ENCODE peak calls at places on chromosomes 16 and 17, in five cellular contexts. Z is tibial artery; R is stimulated activated CD4-positive, alpha-beta T cell treated with anti-CD3 and anti-CD28 coated beads, Interleukin-1b, Interleukin-23, amount 100 ng/mL, for 4 hours; Y is posterior cingulate gyrus; X is B cell. F is an unnamed sample.
A peak's percentile ranks its signal among the peaks of the same experiment; 100 is the strongest.

GRCh38 chr17:80443498-80443897 is 28.5 kb downstream of the ENDOV start:
- DNase-seq in Z (no peak), R (no peak), Y (no peak), X (no peak), F (no peak)

GRCh38 chr17:17140590-17140980 is 65.5 kb downstream of the PLD6 start:
- DNase-seq in Z (no peak), R (no peak), Y (peak; percentile 57), X (no peak), F (no peak)

GRCh38 chr17:82666931-82667667 is 18.9 kb upstream of the WDR45B start:
- DNase-seq in Z (no peak), R (no peak), Y (peak; percentile 82), X (no peak), F (no peak)

GRCh38 chr17:17830740-17831207 is 6.0 kb downstream of the SREBF1 start:
- DNase-seq in Z (no peak), R (no peak), Y (no peak), X (no peak), F (no peak)

GRCh38 chr16:83995756-83996155 is 27.7 kb downstream of the NECAB2 start:
- DNase-seq in Z (no peak), R (no peak), Y (peak; percentile 94), X (no peak), F (no peak)

GRCh38 chr17:50064253-50064991 is 8.5 kb downstream of the ITGA3 start:
- DNase-seq in Z (peak; percentile 69), R (no peak), Y (peak; percentile 93), X (no peak), F (peak; percentile 94)

GRCh38 chr16:2296662-2297505 is 29.0 kb upstream of the RNPS1 start:
- DNase-seq in Z (no peak), R (no peak), Y (no peak), X (no peak), F (no peak)

GRCh38 chr17:66720027-66720426 is 114.9 kb upstream of the CACNG5 start:
- DNase-seq in Z (no peak), R (no peak), Y (no peak), X (no peak), F (peak; percentile 62)

GRCh38 chr16:73956592-73957495 is 339.8 kb upstream of the PSMD7 start:
- DNase-seq in Z (peak; percentile 58), R (no peak), Y (no peak), X (peak; percentile 19), F (no peak)

GRCh38 chr17:30095507-30096244 is 20.9 kb upstream of the NSRP1 start:
- DNase-seq in Z (no peak), R (no peak), Y (no peak), X (no peak), F (no peak)

GRCh38 chr16:51951668-51952298 is 595.2 kb downstream of the TOX3 start:
- DNase-seq in Z (no peak), R (no peak), Y (no peak), X (no peak), F (no peak)

GRCh38 chr17:12395733-12396354 is 269.8 kb upstream of the MYOCD start:
- DNase-seq in Z (no peak), R (no peak), Y (no peak), X (no peak), F (no peak)

GRCh38 chr17:55577011-55577586 is 65.8 kb upstream of the SMIM36 start:
- DNase-seq in Z (peak; percentile 68), R (peak; percentile 5), Y (no peak), X (no peak), F (peak; percentile 86)

GRCh38 chr17:43027091-43028032 is 2.3 kb downstream of the RND2 start:
- DNase-seq in Z (no peak), R (no peak), Y (peak; percentile 54), X (no peak), F (no peak)

GRCh38 chr17:47072881-47073280 is 93.8 kb upstream of the RPRML start:
- DNase-seq in Z (peak; percentile 42), R (no peak), Y (no peak), X (no peak), F (no peak)

GRCh38 chr17:62882878-62883277 is 74.8 kb upstream of the MARCHF10 start:
- DNase-seq in Z (no peak), R (no peak), Y (no peak), X (no peak), F (no peak)

GRCh38 chr17:11779906-11780305 is 181.6 kb downstream of the DNAH9 start:
- DNase-seq in Z (no peak), R (no peak), Y (no peak), X (no peak), F (no peak)

GRCh38 chr16:10609410-10609774 is 29.0 kb upstream of the EMP2 start:
- DNase-seq in Z (no peak), R (no peak), Y (no peak), X (no peak), F (no peak)

GRCh38 chr17:13230350-13230900 is 212.6 kb upstream of the ELAC2 start:
- DNase-seq in Z (no peak), R (no peak), Y (no peak), X (no peak), F (no peak)

GRCh38 chr16:16071631-16072244 is 122.3 kb downstream of the ABCC1 start:
- DNase-seq in Z (no peak), R (no peak), Y (peak; percentile 64), X (no peak), F (no peak)

GRCh38 chr17:77728871-77729270 is 229.6 kb upstream of the TNRC6C start:
- DNase-seq in Z (no peak), R (no peak), Y (no peak), X (no peak), F (peak; percentile 63)

GRCh38 chr17:45135978-45136791 is 698 bp downstream of the ACBD4 start:
- DNase-seq in Z (no peak), R (no peak), Y (peak; percentile 81), X (no peak), F (no peak)

GRCh38 chr16:14303182-14303618 is 232.1 kb downstream of the MRTFB start:
- DNase-seq in Z (no peak), R (no peak), Y (no peak), X (no peak), F (no peak)

GRCh38 chr17:62727916-62728672 is 80.0 kb downstream of the MARCHF10 start:
- DNase-seq in Z (no peak), R (no peak), Y (no peak), X (no peak), F (no peak)

GRCh38 chr17:47935961-47936360 is 5.4 kb upstream of the PNPO start:
- DNase-seq in Z (no peak), R (no peak), Y (no peak), X (no peak), F (no peak)

GRCh38 chr16:47110939-47111338 is 32.8 kb downstream of the NETO2 start:
- DNase-seq in Z (no peak), R (no peak), Y (no peak), X (no peak), F (no peak)

GRCh38 chr16:71807905-71808592 is 585 bp downstream of the AP1G1 start:
- DNase-seq in Z (no peak), R (peak; percentile 50), Y (no peak), X (no peak), F (peak; percentile 88)

GRCh38 chr16:57981636-57982035 is 10.7 kb upstream of the CNGB1 start:
- DNase-seq in Z (no peak), R (no peak), Y (no peak), X (no peak), F (no peak)

GRCh38 chr16:69428652-69429051 is 4.2 kb downstream of the CYB5B start:
- DNase-seq in Z (no peak), R (no peak), Y (no peak), X (no peak), F (no peak)

GRCh38 chr16:79042886-79043285 is 557.7 kb downstream of the MAF start:
- DNase-seq in Z (no peak), R (peak; percentile 7), Y (no peak), X (no peak), F (no peak)

GRCh38 chr16:54936086-54936978 is 5.7 kb downstream of the IRX5 start:
- DNase-seq in Z (no peak), R (no peak), Y (no peak), X (no peak), F (peak; percentile 89)

GRCh38 chr16:89072216-89073130 is 21.2 kb upstream of the ACSF3 start:
- DNase-seq in Z (no peak), R (no peak), Y (no peak), X (no peak), F (no peak)

GRCh38 chr17:17180741-17181525 is 25.2 kb downstream of the PLD6 start:
- DNase-seq in Z (no peak), R (no peak), Y (peak; percentile 56), X (no peak), F (no peak)

GRCh38 chr17:67608691-67609090 is 109.0 kb upstream of the NOL11 start:
- DNase-seq in Z (no peak), R (no peak), Y (no peak), X (no peak), F (no peak)

GRCh38 chr17:55730808-55731207 is 8.1 kb upstream of the TMEM100 start:
- DNase-seq in Z (no peak), R (no peak), Y (no peak), X (no peak), F (no peak)

GRCh38 chr16:53166099-53166498 is 111.3 kb downstream of the CHD9 start:
- DNase-seq in Z (no peak), R (no peak), Y (no peak), X (no peak), F (no peak)

GRCh38 chr16:85229869-85230416 is 117.7 kb upstream of the CIBAR2 start:
- DNase-seq in Z (no peak), R (no peak), Y (no peak), X (no peak), F (no peak)

GRCh38 chr17:79668344-79669250 is 57.7 kb upstream of the RBFOX3 start:
- DNase-seq in Z (no peak), R (no peak), Y (peak; percentile 48), X (no peak), F (peak; percentile 39)